ENCODE peak calls at places on chromosomes 1 and 21, in nine cellular contexts. One of them, this sample, is unnamed.

GRCh38 chr1:208821939-208822338 is 577.8 kb upstream of the PLXNA2 start:
- DNase-seq in heart left ventricle: no peak
- DNase-seq in BJ: no peak
- DNase-seq in astrocyte of the cerebellum: no peak
- DNase-seq in adrenal gland: no peak
- DNase-seq in small intestine: no peak
- DNase-seq in upper lobe of right lung: no peak
- DNase-seq in epithelial cell of esophagus: no peak
- DNase-seq in cardiac fibroblast: no peak
- DNase-seq in this sample: no peak

GRCh38 chr1:17274186-17275170 is 25.6 kb downstream of the PADI3 start:
- DNase-seq in upper lobe of right lung: peak; percentile 82
- DNase-seq in cardiac fibroblast: peak; percentile 62
- DNase-seq in astrocyte of the cerebellum: no peak
- DNase-seq in heart left ventricle: peak; percentile 30
- DNase-seq in BJ: no peak
- DNase-seq in small intestine: peak; percentile 57
- DNase-seq in epithelial cell of esophagus: peak; percentile 57
- DNase-seq in adrenal gland: no peak
- DNase-seq in this sample: no peak

GRCh38 chr1:182761396-182762395 is 27.9 kb upstream of the NPL start:
- DNase-seq in astrocyte of the cerebellum: no peak
- DNase-seq in epithelial cell of esophagus: peak; percentile 63
- DNase-seq in cardiac fibroblast: no peak
- DNase-seq in adrenal gland: no peak
- DNase-seq in heart left ventricle: no peak
- DNase-seq in small intestine: no peak
- DNase-seq in BJ: no peak
- DNase-seq in upper lobe of right lung: no peak
- DNase-seq in this sample: no peak

GRCh38 chr1:41442697-41443251 is 41.7 kb downstream of the EDN2 start:
- DNase-seq in epithelial cell of esophagus: no peak
- DNase-seq in astrocyte of the cerebellum: no peak
- DNase-seq in BJ: no peak
- DNase-seq in upper lobe of right lung: no peak
- DNase-seq in cardiac fibroblast: no peak
- DNase-seq in heart left ventricle: no peak
- DNase-seq in adrenal gland: no peak
- DNase-seq in small intestine: no peak
- DNase-seq in this sample: no peak

GRCh38 chr1:117824612-117825011 is 104.8 kb downstream of the GDAP2 start:
- DNase-seq in BJ: no peak
- DNase-seq in small intestine: no peak
- DNase-seq in heart left ventricle: no peak
- DNase-seq in astrocyte of the cerebellum: peak; percentile 87
- DNase-seq in upper lobe of right lung: no peak
- DNase-seq in adrenal gland: no peak
- DNase-seq in epithelial cell of esophagus: no peak
- DNase-seq in cardiac fibroblast: no peak
- DNase-seq in this sample: no peak

GRCh38 chr1:196305216-196305615 is 303.0 kb downstream of the KCNT2 start:
- DNase-seq in cardiac fibroblast: no peak
- DNase-seq in upper lobe of right lung: no peak
- DNase-seq in epithelial cell of esophagus: no peak
- DNase-seq in BJ: no peak
- DNase-seq in adrenal gland: no peak
- DNase-seq in astrocyte of the cerebellum: no peak
- DNase-seq in small intestine: no peak
- DNase-seq in heart left ventricle: no peak
- DNase-seq in this sample: no peak

GRCh38 chr1:64378826-64379225 is 91.1 kb upstream of the CACHD1 start:
- DNase-seq in epithelial cell of esophagus: no peak
- DNase-seq in BJ: no peak
- DNase-seq in heart left ventricle: no peak
- DNase-seq in cardiac fibroblast: peak; percentile 43
- DNase-seq in astrocyte of the cerebellum: no peak
- DNase-seq in small intestine: no peak
- DNase-seq in adrenal gland: peak; percentile 36
- DNase-seq in upper lobe of right lung: no peak
- DNase-seq in this sample: no peak

GRCh38 chr1:245085508-245086095 is 69.2 kb upstream of the KIF26B start:
- DNase-seq in cardiac fibroblast: peak; percentile 94
- DNase-seq in small intestine: no peak
- DNase-seq in epithelial cell of esophagus: peak; percentile 96
- DNase-seq in adrenal gland: no peak
- DNase-seq in heart left ventricle: no peak
- DNase-seq in upper lobe of right lung: no peak
- DNase-seq in BJ: peak; percentile 93
- DNase-seq in astrocyte of the cerebellum: peak; percentile 79
- DNase-seq in this sample: no peak

GRCh38 chr21:31258073-31258472 is 86.0 kb downstream of the TIAM1 start:
- DNase-seq in heart left ventricle: no peak
- DNase-seq in small intestine: no peak
- DNase-seq in upper lobe of right lung: no peak
- DNase-seq in cardiac fibroblast: no peak
- DNase-seq in adrenal gland: no peak
- DNase-seq in epithelial cell of esophagus: no peak
- DNase-seq in astrocyte of the cerebellum: no peak
- DNase-seq in BJ: no peak
- DNase-seq in this sample: no peak

GRCh38 chr1:7648761-7649384 is 122.2 kb upstream of the VAMP3 start:
- DNase-seq in upper lobe of right lung: peak; percentile 91
- DNase-seq in heart left ventricle: no peak
- DNase-seq in epithelial cell of esophagus: peak; percentile 41
- DNase-seq in BJ: no peak
- DNase-seq in adrenal gland: peak; percentile 24
- DNase-seq in small intestine: no peak
- DNase-seq in cardiac fibroblast: peak; percentile 14
- DNase-seq in astrocyte of the cerebellum: no peak
- DNase-seq in this sample: no peak

GRCh38 chr1:7652551-7653098 is 118.5 kb upstream of the VAMP3 start:
- DNase-seq in heart left ventricle: no peak
- DNase-seq in astrocyte of the cerebellum: no peak
- DNase-seq in small intestine: no peak
- DNase-seq in adrenal gland: no peak
- DNase-seq in epithelial cell of esophagus: no peak
- DNase-seq in BJ: no peak
- DNase-seq in cardiac fibroblast: no peak
- DNase-seq in upper lobe of right lung: no peak
- DNase-seq in this sample: no peak

GRCh38 chr1:7646981-7647901 is 123.9 kb upstream of the VAMP3 start:
- DNase-seq in astrocyte of the cerebellum: no peak
- DNase-seq in cardiac fibroblast: peak; percentile 44
- DNase-seq in epithelial cell of esophagus: peak; percentile 59
- DNase-seq in adrenal gland: peak; percentile 59
- DNase-seq in upper lobe of right lung: peak; percentile 90
- DNase-seq in BJ: no peak
- DNase-seq in heart left ventricle: peak; percentile 54
- DNase-seq in small intestine: peak; percentile 47
- DNase-seq in this sample: no peak

GRCh38 chr1:7654725-7655124 is 116.4 kb upstream of the VAMP3 start:
- DNase-seq in cardiac fibroblast: no peak
- DNase-seq in small intestine: no peak
- DNase-seq in upper lobe of right lung: no peak
- DNase-seq in BJ: no peak
- DNase-seq in epithelial cell of esophagus: no peak
- DNase-seq in heart left ventricle: no peak
- DNase-seq in astrocyte of the cerebellum: no peak
- DNase-seq in adrenal gland: no peak
- DNase-seq in this sample: no peak

DNA sequence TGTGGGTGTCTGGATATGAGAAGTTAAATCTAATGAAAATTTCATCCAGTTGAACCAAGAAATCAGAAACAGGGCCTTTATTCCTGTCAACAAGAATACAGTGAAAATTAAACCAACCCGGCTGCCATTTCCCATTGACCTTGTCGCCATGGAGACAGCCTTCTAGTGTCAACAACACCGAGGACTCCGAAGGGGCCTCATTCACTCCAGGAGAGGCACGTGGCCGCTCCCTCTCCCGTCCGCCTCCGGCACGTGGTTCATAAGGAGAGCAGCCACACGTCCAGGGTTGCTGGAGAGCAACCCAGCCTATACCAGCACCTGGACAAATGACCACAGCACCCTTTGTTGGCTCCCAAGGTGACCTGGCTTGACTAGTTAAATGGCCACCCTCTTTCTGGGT is 120.3 kb upstream of the VAMP3 start:
- DNase-seq in upper lobe of right lung: peak; percentile 83
- DNase-seq in BJ: no peak
- DNase-seq in cardiac fibroblast: no peak
- DNase-seq in small intestine: peak; percentile 2
- DNase-seq in epithelial cell of esophagus: no peak
- DNase-seq in astrocyte of the cerebellum: no peak
- DNase-seq in heart left ventricle: no peak
- DNase-seq in adrenal gland: no peak
- DNase-seq in this sample: no peak
- H3K4me3 ChIP-seq in upper lobe of right lung: no peak overlapping the region
- H3K4me3 ChIP-seq in BJ: no peak overlapping the region
- H3K4me3 ChIP-seq in cardiac fibroblast: no peak overlapping the region
- H3K4me3 ChIP-seq in small intestine: no peak overlapping the region
- H3K4me3 ChIP-seq in epithelial cell of esophagus: no peak overlapping the region
- H3K4me3 ChIP-seq in astrocyte of the cerebellum: no peak overlapping the region
- H3K4me3 ChIP-seq in heart left ventricle: no peak overlapping the region
- H3K4me3 ChIP-seq in adrenal gland: no peak overlapping the region
- H3K4me3 ChIP-seq in this sample: no peak overlapping the region

GRCh38 chr1:50424045-50424939 is 1.0 kb upstream of the DMRTA2 start:
- DNase-seq in BJ: no peak
- DNase-seq in heart left ventricle: no peak
- DNase-seq in small intestine: no peak
- DNase-seq in adrenal gland: no peak
- DNase-seq in astrocyte of the cerebellum: no peak
- DNase-seq in cardiac fibroblast: no peak
- DNase-seq in epithelial cell of esophagus: peak; percentile 30
- DNase-seq in upper lobe of right lung: no peak
- DNase-seq in this sample: no peak
- H3K4me3 ChIP-seq in BJ: peak overlapping the region; percentile 1
- H3K4me3 ChIP-seq in heart left ventricle: peak overlapping the region; percentile 32
- H3K4me3 ChIP-seq in small intestine: peak overlapping the region; percentile 12
- H3K4me3 ChIP-seq in adrenal gland: no peak overlapping the region
- H3K4me3 ChIP-seq in astrocyte of the cerebellum: peak overlapping the region; percentile 9
- H3K4me3 ChIP-seq in cardiac fibroblast: peak overlapping the region; percentile 26
- H3K4me3 ChIP-seq in epithelial cell of esophagus: peak overlapping the region; percentile 65
- H3K4me3 ChIP-seq in upper lobe of right lung: peak overlapping the region; percentile 39
- H3K4me3 ChIP-seq in this sample: no peak overlapping the region

GRCh38 chr1:30894508-30894973 is 14.0 kb downstream of the SDC3 start:
- DNase-seq in upper lobe of right lung: no peak
- DNase-seq in adrenal gland: no peak
- DNase-seq in epithelial cell of esophagus: no peak
- DNase-seq in BJ: no peak
- DNase-seq in heart left ventricle: no peak
- DNase-seq in cardiac fibroblast: no peak
- DNase-seq in small intestine: no peak
- DNase-seq in astrocyte of the cerebellum: no peak
- DNase-seq in this sample: no peak
- H3K4me3 ChIP-seq in upper lobe of right lung: no peak overlapping the region
- H3K4me3 ChIP-seq in adrenal gland: no peak overlapping the region
- H3K4me3 ChIP-seq in epithelial cell of esophagus: no peak overlapping the region
- H3K4me3 ChIP-seq in BJ: no peak overlapping the region
- H3K4me3 ChIP-seq in heart left ventricle: no peak overlapping the region
- H3K4me3 ChIP-seq in cardiac fibroblast: no peak overlapping the region
- H3K4me3 ChIP-seq in small intestine: no peak overlapping the region
- H3K4me3 ChIP-seq in astrocyte of the cerebellum: no peak overlapping the region
- H3K4me3 ChIP-seq in this sample: no peak overlapping the region

DNA sequence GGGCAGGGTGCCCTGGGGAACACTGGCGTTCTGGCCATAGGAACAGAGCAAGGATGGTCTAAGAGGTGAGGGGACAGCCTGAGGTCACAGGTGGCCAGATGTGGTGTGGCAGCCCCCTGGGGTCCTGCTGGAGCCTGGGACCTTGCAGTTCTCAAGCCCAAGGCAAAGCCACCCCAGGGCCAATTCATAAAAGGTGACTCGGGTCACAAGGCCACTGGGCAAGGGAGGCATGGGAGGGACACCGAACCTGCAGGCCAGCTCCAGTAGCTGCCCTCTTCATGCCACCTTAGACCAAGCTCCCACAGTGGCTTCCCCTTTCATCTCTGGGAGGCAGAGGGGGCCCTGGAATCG is 19.3 kb downstream of the TNFRSF25 start:
- DNase-seq in astrocyte of the cerebellum: no peak
- DNase-seq in heart left ventricle: no peak
- DNase-seq in cardiac fibroblast: no peak
- DNase-seq in small intestine: no peak
- DNase-seq in BJ: no peak
- DNase-seq in upper lobe of right lung: no peak
- DNase-seq in epithelial cell of esophagus: no peak
- DNase-seq in adrenal gland: no peak
- DNase-seq in this sample: no peak
- H3K4me3 ChIP-seq in astrocyte of the cerebellum: no peak overlapping the region
- H3K4me3 ChIP-seq in heart left ventricle: no peak overlapping the region
- H3K4me3 ChIP-seq in cardiac fibroblast: no peak overlapping the region
- H3K4me3 ChIP-seq in small intestine: no peak overlapping the region
- H3K4me3 ChIP-seq in BJ: no peak overlapping the region
- H3K4me3 ChIP-seq in upper lobe of right lung: no peak overlapping the region
- H3K4me3 ChIP-seq in epithelial cell of esophagus: no peak overlapping the region
- H3K4me3 ChIP-seq in adrenal gland: no peak overlapping the region
- H3K4me3 ChIP-seq in this sample: no peak overlapping the region

GRCh38 chr1:240833057-240833456 is 221.1 kb upstream of the GREM2 start:
- DNase-seq in small intestine: no peak
- DNase-seq in astrocyte of the cerebellum: no peak
- DNase-seq in adrenal gland: no peak
- DNase-seq in BJ: no peak
- DNase-seq in upper lobe of right lung: no peak
- DNase-seq in epithelial cell of esophagus: peak; percentile 7
- DNase-seq in heart left ventricle: no peak
- DNase-seq in cardiac fibroblast: no peak
- DNase-seq in this sample: peak; percentile 47

GRCh38 chr1:240827786-240828185 is 215.8 kb upstream of the GREM2 start:
- DNase-seq in cardiac fibroblast: no peak
- DNase-seq in heart left ventricle: no peak
- DNase-seq in adrenal gland: no peak
- DNase-seq in small intestine: no peak
- DNase-seq in epithelial cell of esophagus: no peak
- DNase-seq in astrocyte of the cerebellum: no peak
- DNase-seq in BJ: no peak
- DNase-seq in upper lobe of right lung: no peak
- DNase-seq in this sample: no peak

GRCh38 chr1:240831922-240832321 is 220.0 kb upstream of the GREM2 start:
- DNase-seq in cardiac fibroblast: peak; percentile 27
- DNase-seq in adrenal gland: no peak
- DNase-seq in BJ: no peak
- DNase-seq in small intestine: no peak
- DNase-seq in upper lobe of right lung: no peak
- DNase-seq in astrocyte of the cerebellum: no peak
- DNase-seq in heart left ventricle: no peak
- DNase-seq in epithelial cell of esophagus: no peak
- DNase-seq in this sample: no peak

GRCh38 chr1:240831191-240831631 is 219.3 kb upstream of the GREM2 start:
- DNase-seq in astrocyte of the cerebellum: no peak
- DNase-seq in cardiac fibroblast: peak; percentile 83
- DNase-seq in upper lobe of right lung: no peak
- DNase-seq in adrenal gland: no peak
- DNase-seq in small intestine: no peak
- DNase-seq in heart left ventricle: no peak
- DNase-seq in epithelial cell of esophagus: peak; percentile 39
- DNase-seq in BJ: peak; percentile 76
- DNase-seq in this sample: no peak
- H3K4me3 ChIP-seq in astrocyte of the cerebellum: no peak overlapping the region
- H3K4me3 ChIP-seq in cardiac fibroblast: no peak overlapping the region
- H3K4me3 ChIP-seq in upper lobe of right lung: no peak overlapping the region
- H3K4me3 ChIP-seq in adrenal gland: no peak overlapping the region
- H3K4me3 ChIP-seq in small intestine: no peak overlapping the region
- H3K4me3 ChIP-seq in heart left ventricle: no peak overlapping the region
- H3K4me3 ChIP-seq in epithelial cell of esophagus: no peak overlapping the region
- H3K4me3 ChIP-seq in BJ: no peak overlapping the region
- H3K4me3 ChIP-seq in this sample: no peak overlapping the region

GRCh38 chr1:9425859-9426258 is 113.4 kb upstream of the SLC25A33 start:
- DNase-seq in upper lobe of right lung: no peak
- DNase-seq in epithelial cell of esophagus: no peak
- DNase-seq in small intestine: no peak
- DNase-seq in BJ: no peak
- DNase-seq in cardiac fibroblast: no peak
- DNase-seq in heart left ventricle: no peak
- DNase-seq in astrocyte of the cerebellum: no peak
- DNase-seq in adrenal gland: no peak
- DNase-seq in this sample: no peak
- H3K4me3 ChIP-seq in upper lobe of right lung: no peak overlapping the region
- H3K4me3 ChIP-seq in epithelial cell of esophagus: no peak overlapping the region
- H3K4me3 ChIP-seq in small intestine: no peak overlapping the region
- H3K4me3 ChIP-seq in BJ: no peak overlapping the region
- H3K4me3 ChIP-seq in cardiac fibroblast: no peak overlapping the region
- H3K4me3 ChIP-seq in heart left ventricle: no peak overlapping the region
- H3K4me3 ChIP-seq in astrocyte of the cerebellum: no peak overlapping the region
- H3K4me3 ChIP-seq in adrenal gland: no peak overlapping the region
- H3K4me3 ChIP-seq in this sample: no peak overlapping the region